ENCODE peak calls at places on chromosome 20, in six cellular contexts. One of them, this sample, is unnamed.

GRCh38 chr20:48339147-48339985 is 488.4 kb downstream of the PREX1 start:
- DNase-seq in GM03348: peak; percentile 44
- DNase-seq in AG04450: peak; percentile 41
- DNase-seq in IMR-90: peak; percentile 77
- DNase-seq in NCI-H2081: no peak
- DNase-seq in left cardiac atrium: no peak
- DNase-seq in this sample: no peak

GRCh38 chr20:36632487-36633284 is 13.3 kb downstream of the SLA2 start:
- DNase-seq in GM03348: no peak
- DNase-seq in AG04450: no peak
- DNase-seq in IMR-90: no peak
- DNase-seq in NCI-H2081: no peak
- DNase-seq in left cardiac atrium: no peak
- DNase-seq in this sample: no peak

GRCh38 chr20:53208110-53208908 is 236.2 kb downstream of the TSHZ2 start:
- DNase-seq in GM03348: no peak
- DNase-seq in AG04450: no peak
- DNase-seq in IMR-90: no peak
- DNase-seq in NCI-H2081: no peak
- DNase-seq in left cardiac atrium: no peak
- DNase-seq in this sample: no peak

GRCh38 chr20:58228484-58229197 is at the start of gene ANKRD60:
- DNase-seq in GM03348: peak; percentile 28
- DNase-seq in AG04450: no peak
- DNase-seq in IMR-90: peak; percentile 73
- DNase-seq in NCI-H2081: no peak
- DNase-seq in left cardiac atrium: peak; percentile 43
- DNase-seq in this sample: no peak

GRCh38 chr20:62914970-62915457 is 11.3 kb downstream of the DIDO1 start:
- DNase-seq in GM03348: peak; percentile 20
- DNase-seq in AG04450: no peak
- DNase-seq in IMR-90: peak; percentile 19
- DNase-seq in NCI-H2081: peak; percentile 41
- DNase-seq in left cardiac atrium: no peak
- DNase-seq in this sample: no peak

GRCh38 chr20:59025511-59025910 is 6.3 kb downstream of the TUBB1 start:
- DNase-seq in GM03348: no peak
- DNase-seq in AG04450: no peak
- DNase-seq in IMR-90: no peak
- DNase-seq in NCI-H2081: no peak
- DNase-seq in left cardiac atrium: no peak
- DNase-seq in this sample: no peak

GRCh38 chr20:12700701-12701100 is 308.1 kb upstream of the SPTLC3 start:
- DNase-seq in GM03348: no peak
- DNase-seq in AG04450: no peak
- DNase-seq in IMR-90: no peak
- DNase-seq in NCI-H2081: no peak
- DNase-seq in left cardiac atrium: no peak
- DNase-seq in this sample: no peak

GRCh38 chr20:35269055-35269781 is 8.7 kb downstream of the MMP24OS start:
- DNase-seq in GM03348: peak; percentile 86
- DNase-seq in AG04450: no peak
- DNase-seq in IMR-90: peak; percentile 62
- DNase-seq in NCI-H2081: peak; percentile 48
- DNase-seq in left cardiac atrium: peak; percentile 68
- DNase-seq in this sample: no peak

GRCh38 chr20:49233226-49233625 is 14.0 kb downstream of the DDX27 start:
- DNase-seq in GM03348: no peak
- DNase-seq in AG04450: no peak
- DNase-seq in IMR-90: no peak
- DNase-seq in NCI-H2081: no peak
- DNase-seq in left cardiac atrium: no peak
- DNase-seq in this sample: no peak

GRCh38 chr20:56995635-56996075 is 270.8 kb downstream of the BMP7 start:
- DNase-seq in GM03348: peak; percentile 43
- DNase-seq in AG04450: no peak
- DNase-seq in IMR-90: no peak
- DNase-seq in NCI-H2081: no peak
- DNase-seq in left cardiac atrium: no peak
- DNase-seq in this sample: no peak

GRCh38 chr20:53643031-53643832 is 49.6 kb upstream of the ZNF217 start:
- DNase-seq in GM03348: peak; percentile 82
- DNase-seq in AG04450: no peak
- DNase-seq in IMR-90: peak; percentile 80
- DNase-seq in NCI-H2081: no peak
- DNase-seq in left cardiac atrium: no peak
- DNase-seq in this sample: no peak

GRCh38 chr20:45036044-45036755 is 64.7 kb downstream of the KCNS1 start:
- DNase-seq in GM03348: no peak
- DNase-seq in AG04450: peak; percentile 42
- DNase-seq in IMR-90: peak; percentile 80
- DNase-seq in NCI-H2081: no peak
- DNase-seq in left cardiac atrium: no peak
- DNase-seq in this sample: no peak

GRCh38 chr20:22757424-22758189 is 173.2 kb upstream of the FOXA2 start:
- DNase-seq in GM03348: no peak
- DNase-seq in AG04450: no peak
- DNase-seq in IMR-90: no peak
- DNase-seq in NCI-H2081: no peak
- DNase-seq in left cardiac atrium: no peak
- DNase-seq in this sample: no peak

GRCh38 chr20:19784511-19785172 is 26.6 kb downstream of the RIN2 start:
- DNase-seq in GM03348: peak; percentile 77
- DNase-seq in AG04450: peak; percentile 76
- DNase-seq in IMR-90: peak; percentile 91
- DNase-seq in NCI-H2081: peak; percentile 81
- DNase-seq in left cardiac atrium: peak; percentile 59
- DNase-seq in this sample: peak; percentile 68

GRCh38 chr20:25050501-25051350 is 7.2 kb downstream of the ACSS1 start:
- DNase-seq in GM03348: no peak
- DNase-seq in AG04450: no peak
- DNase-seq in IMR-90: no peak
- DNase-seq in NCI-H2081: no peak
- DNase-seq in left cardiac atrium: peak; percentile 17
- DNase-seq in this sample: no peak

GRCh38 chr20:48690888-48691287 is 136.9 kb downstream of the PREX1 start:
- DNase-seq in GM03348: no peak
- DNase-seq in AG04450: no peak
- DNase-seq in IMR-90: peak; percentile 36
- DNase-seq in NCI-H2081: no peak
- DNase-seq in left cardiac atrium: no peak
- DNase-seq in this sample: no peak

GRCh38 chr20:1177680-1178079 is 7.1 kb downstream of the TMEM74B start:
- DNase-seq in GM03348: no peak
- DNase-seq in AG04450: no peak
- DNase-seq in IMR-90: peak; percentile 3
- DNase-seq in NCI-H2081: no peak
- DNase-seq in left cardiac atrium: no peak
- DNase-seq in this sample: no peak

GRCh38 chr20:6708010-6708409 is 59.5 kb upstream of the BMP2 start:
- DNase-seq in GM03348: peak; percentile 35
- DNase-seq in AG04450: peak; percentile 67
- DNase-seq in IMR-90: peak; percentile 84
- DNase-seq in NCI-H2081: no peak
- DNase-seq in left cardiac atrium: peak; percentile 76
- DNase-seq in this sample: no peak

GRCh38 chr20:17936306-17936790 is 32.2 kb downstream of the SNX5 start:
- DNase-seq in GM03348: peak; percentile 26
- DNase-seq in AG04450: no peak
- DNase-seq in IMR-90: peak; percentile 34
- DNase-seq in NCI-H2081: no peak
- DNase-seq in left cardiac atrium: no peak
- DNase-seq in this sample: no peak

GRCh38 chr20:43727980-43728590 is 1.3 kb upstream of the GTSF1L start:
- DNase-seq in GM03348: no peak
- DNase-seq in AG04450: no peak
- DNase-seq in IMR-90: peak; percentile 12
- DNase-seq in NCI-H2081: no peak
- DNase-seq in left cardiac atrium: no peak
- DNase-seq in this sample: no peak

GRCh38 chr20:39298566-39299501 is 336.7 kb downstream of the DHX35 start:
- DNase-seq in GM03348: no peak
- DNase-seq in AG04450: no peak
- DNase-seq in IMR-90: no peak
- DNase-seq in NCI-H2081: no peak
- DNase-seq in left cardiac atrium: no peak
- DNase-seq in this sample: no peak

This sample was measured in DMS 273 treated with DMSO at 0.1 percent for 48 hours.